ENCODE peak calls at places on chromosomes 5 and 9, in ten cellular contexts. One of them, this sample, is unnamed.

GRCh38 chr5:134784241-134784920 is 25.8 kb downstream of the DDX46 start:
- DNase-seq in stomach: no peak
- DNase-seq in endothelial cell of umbilical vein: peak; percentile 22
- DNase-seq in body of pancreas: no peak
- DNase-seq in Peyer's patch: no peak
- DNase-seq in HCT116: no peak
- DNase-seq in tibial nerve: no peak
- DNase-seq in IMR-90: peak; percentile 33
- DNase-seq in uterus: no peak
- DNase-seq in adrenal gland: no peak
- DNase-seq in this sample: no peak

GRCh38 chr5:139698461-139699146 is 50.5 kb downstream of the CXXC5 start:
- DNase-seq in IMR-90: peak; percentile 74
- DNase-seq in adrenal gland: peak; percentile 83
- DNase-seq in tibial nerve: peak; percentile 70
- DNase-seq in uterus: peak; percentile 88
- DNase-seq in HCT116: no peak
- DNase-seq in body of pancreas: peak; percentile 90
- DNase-seq in Peyer's patch: peak; percentile 72
- DNase-seq in stomach: peak; percentile 87
- DNase-seq in endothelial cell of umbilical vein: peak; percentile 76
- DNase-seq in this sample: peak; percentile 74

GRCh38 chr5:173234129-173234793 is 745 bp downstream of the NKX2-5 start:
- DNase-seq in body of pancreas: no peak
- DNase-seq in uterus: no peak
- DNase-seq in stomach: no peak
- DNase-seq in endothelial cell of umbilical vein: no peak
- DNase-seq in adrenal gland: no peak
- DNase-seq in Peyer's patch: no peak
- DNase-seq in HCT116: no peak
- DNase-seq in IMR-90: no peak
- DNase-seq in tibial nerve: no peak
- DNase-seq in this sample: no peak

GRCh38 chr5:180099733-180100611 is 28.4 kb upstream of the RNF130 start:
- DNase-seq in IMR-90: no peak
- DNase-seq in Peyer's patch: peak; percentile 41
- DNase-seq in body of pancreas: no peak
- DNase-seq in tibial nerve: no peak
- DNase-seq in uterus: no peak
- DNase-seq in endothelial cell of umbilical vein: no peak
- DNase-seq in HCT116: no peak
- DNase-seq in stomach: no peak
- DNase-seq in adrenal gland: no peak
- DNase-seq in this sample: no peak

GRCh38 chr9:37787059-37787458 is 2.2 kb upstream of the EXOSC3 start:
- DNase-seq in body of pancreas: no peak
- DNase-seq in tibial nerve: no peak
- DNase-seq in endothelial cell of umbilical vein: no peak
- DNase-seq in Peyer's patch: no peak
- DNase-seq in stomach: no peak
- DNase-seq in uterus: no peak
- DNase-seq in IMR-90: no peak
- DNase-seq in adrenal gland: no peak
- DNase-seq in HCT116: no peak
- DNase-seq in this sample: peak; percentile 29

GRCh38 chr9:111952559-111952958 is 55.9 kb downstream of the UGCG start:
- DNase-seq in IMR-90: peak; percentile 96
- DNase-seq in stomach: no peak
- DNase-seq in tibial nerve: no peak
- DNase-seq in body of pancreas: no peak
- DNase-seq in adrenal gland: no peak
- DNase-seq in Peyer's patch: no peak
- DNase-seq in uterus: no peak
- DNase-seq in endothelial cell of umbilical vein: peak; percentile 72
- DNase-seq in HCT116: no peak
- DNase-seq in this sample: no peak

GRCh38 chr9:95167998-95168397 is 149.5 kb downstream of the FANCC start:
- DNase-seq in uterus: peak; percentile 43
- DNase-seq in endothelial cell of umbilical vein: peak; percentile 82
- DNase-seq in tibial nerve: peak; percentile 88
- DNase-seq in Peyer's patch: peak; percentile 77
- DNase-seq in adrenal gland: peak; percentile 85
- DNase-seq in stomach: peak; percentile 60
- DNase-seq in HCT116: peak; percentile 61
- DNase-seq in IMR-90: peak; percentile 97
- DNase-seq in body of pancreas: peak; percentile 74
- DNase-seq in this sample: peak; percentile 53

GRCh38 chr5:176704817-176705216 is 57.5 kb downstream of the TSPAN17 start:
- DNase-seq in body of pancreas: no peak
- DNase-seq in tibial nerve: no peak
- DNase-seq in uterus: no peak
- DNase-seq in endothelial cell of umbilical vein: no peak
- DNase-seq in adrenal gland: no peak
- DNase-seq in HCT116: no peak
- DNase-seq in stomach: no peak
- DNase-seq in Peyer's patch: no peak
- DNase-seq in IMR-90: no peak
- DNase-seq in this sample: no peak

GRCh38 chr5:2224689-2225088 is 342.0 kb upstream of the IRX4 start:
- DNase-seq in endothelial cell of umbilical vein: no peak
- DNase-seq in IMR-90: no peak
- DNase-seq in uterus: no peak
- DNase-seq in stomach: no peak
- DNase-seq in HCT116: no peak
- DNase-seq in Peyer's patch: no peak
- DNase-seq in adrenal gland: no peak
- DNase-seq in tibial nerve: no peak
- DNase-seq in body of pancreas: no peak
- DNase-seq in this sample: no peak

GRCh38 chr5:157485811-157486739 is 26.1 kb downstream of the NIPAL4 start:
- DNase-seq in HCT116: no peak
- DNase-seq in Peyer's patch: peak; percentile 88
- DNase-seq in tibial nerve: no peak
- DNase-seq in adrenal gland: no peak
- DNase-seq in endothelial cell of umbilical vein: no peak
- DNase-seq in body of pancreas: no peak
- DNase-seq in stomach: no peak
- DNase-seq in uterus: no peak
- DNase-seq in IMR-90: no peak
- DNase-seq in this sample: no peak

GRCh38 chr5:149938272-149938671 is 6.3 kb downstream of the PDE6A start:
- DNase-seq in HCT116: no peak
- DNase-seq in endothelial cell of umbilical vein: peak; percentile 88
- DNase-seq in stomach: peak; percentile 40
- DNase-seq in IMR-90: peak; percentile 50
- DNase-seq in adrenal gland: peak; percentile 64
- DNase-seq in body of pancreas: peak; percentile 12
- DNase-seq in uterus: no peak
- DNase-seq in Peyer's patch: peak; percentile 71
- DNase-seq in tibial nerve: no peak
- DNase-seq in this sample: peak; percentile 60

GRCh38 chr5:169805937-169806700 is 169.0 kb downstream of the DOCK2 start:
- DNase-seq in IMR-90: no peak
- DNase-seq in HCT116: no peak
- DNase-seq in Peyer's patch: no peak
- DNase-seq in tibial nerve: no peak
- DNase-seq in body of pancreas: no peak
- DNase-seq in stomach: no peak
- DNase-seq in uterus: no peak
- DNase-seq in adrenal gland: no peak
- DNase-seq in endothelial cell of umbilical vein: no peak
- DNase-seq in this sample: no peak

GRCh38 chr5:17381926-17382325 is 116.1 kb upstream of the TAF11L2 start:
- DNase-seq in tibial nerve: peak; percentile 23
- DNase-seq in body of pancreas: peak; percentile 65
- DNase-seq in IMR-90: no peak
- DNase-seq in uterus: no peak
- DNase-seq in endothelial cell of umbilical vein: no peak
- DNase-seq in adrenal gland: peak; percentile 46
- DNase-seq in stomach: no peak
- DNase-seq in Peyer's patch: peak; percentile 49
- DNase-seq in HCT116: no peak
- DNase-seq in this sample: peak; percentile 17

GRCh38 chr5:56934325-56934724 is 17.6 kb downstream of the MIER3 start:
- DNase-seq in endothelial cell of umbilical vein: no peak
- DNase-seq in Peyer's patch: no peak
- DNase-seq in stomach: no peak
- DNase-seq in adrenal gland: no peak
- DNase-seq in uterus: no peak
- DNase-seq in tibial nerve: no peak
- DNase-seq in IMR-90: no peak
- DNase-seq in body of pancreas: no peak
- DNase-seq in HCT116: no peak
- DNase-seq in this sample: no peak

GRCh38 chr5:56941981-56942380 is 9.9 kb downstream of the MIER3 start:
- DNase-seq in HCT116: no peak
- DNase-seq in uterus: no peak
- DNase-seq in tibial nerve: no peak
- DNase-seq in adrenal gland: no peak
- DNase-seq in endothelial cell of umbilical vein: no peak
- DNase-seq in Peyer's patch: no peak
- DNase-seq in IMR-90: peak; percentile 55
- DNase-seq in body of pancreas: no peak
- DNase-seq in stomach: no peak
- DNase-seq in this sample: no peak

DNA sequence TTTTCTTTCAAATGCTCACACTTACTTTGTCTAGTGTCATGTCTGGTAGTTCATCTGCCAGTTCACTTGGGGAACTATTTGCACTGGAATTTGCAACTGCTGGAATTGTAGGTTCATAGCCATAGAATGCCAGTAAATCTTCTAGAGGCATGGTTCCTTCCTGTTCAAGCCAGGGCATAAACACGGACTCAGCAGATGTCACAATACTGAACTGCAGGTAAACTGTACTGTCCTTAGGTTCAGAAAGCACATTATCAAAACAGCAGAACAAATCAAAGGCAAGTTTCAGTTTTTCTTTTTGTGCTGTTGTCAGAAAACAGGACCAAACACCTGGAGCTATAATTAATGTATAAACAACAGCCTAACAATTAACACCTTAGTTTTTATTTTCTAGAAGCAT is 13.1 kb downstream of the MIER3 start:
- DNase-seq in uterus: no peak
- DNase-seq in IMR-90: no peak
- DNase-seq in endothelial cell of umbilical vein: no peak
- DNase-seq in HCT116: no peak
- DNase-seq in stomach: no peak
- DNase-seq in adrenal gland: no peak
- DNase-seq in body of pancreas: no peak
- DNase-seq in tibial nerve: no peak
- DNase-seq in Peyer's patch: no peak
- DNase-seq in this sample: no peak
- H3K9me3 ChIP-seq in uterus: no peaks in the 10 kb centered on the region
- H3K9me3 ChIP-seq in IMR-90: no peaks in the 10 kb centered on the region
- H3K9me3 ChIP-seq in endothelial cell of umbilical vein: no peaks in the 10 kb centered on the region
- H3K9me3 ChIP-seq in HCT116: no peaks in the 10 kb centered on the region
- H3K9me3 ChIP-seq in stomach: no peaks in the 10 kb centered on the region
- H3K9me3 ChIP-seq in adrenal gland: no peaks in the 10 kb centered on the region
- H3K9me3 ChIP-seq in body of pancreas: no peaks in the 10 kb centered on the region
- H3K9me3 ChIP-seq in tibial nerve: no peaks in the 10 kb centered on the region
- H3K9me3 ChIP-seq in Peyer's patch: no peaks in the 10 kb centered on the region
- H3K9me3 ChIP-seq in this sample: no peaks in the 10 kb centered on the region

GRCh38 chr5:120678279-120678678 is 214.2 kb downstream of the PRR16 start:
- DNase-seq in tibial nerve: no peak
- DNase-seq in endothelial cell of umbilical vein: no peak
- DNase-seq in stomach: no peak
- DNase-seq in adrenal gland: no peak
- DNase-seq in IMR-90: peak; percentile 74
- DNase-seq in Peyer's patch: no peak
- DNase-seq in body of pancreas: no peak
- DNase-seq in HCT116: no peak
- DNase-seq in uterus: no peak
- DNase-seq in this sample: no peak
- TF ChIP-seq CTCF in tibial nerve: no peak
- TF ChIP-seq CTCF in endothelial cell of umbilical vein: no peak
- TF ChIP-seq CTCF in stomach: no peak
- TF ChIP-seq CTCF in adrenal gland: no peak
- TF ChIP-seq CTCF in IMR-90: no peak
- TF ChIP-seq CTCF in Peyer's patch: no peak
- TF ChIP-seq CTCF in body of pancreas: no peak
- TF ChIP-seq CTCF in HCT116: no peak
- TF ChIP-seq CTCF in uterus: no peak
- TF ChIP-seq CTCF in this sample: no peak

DNA sequence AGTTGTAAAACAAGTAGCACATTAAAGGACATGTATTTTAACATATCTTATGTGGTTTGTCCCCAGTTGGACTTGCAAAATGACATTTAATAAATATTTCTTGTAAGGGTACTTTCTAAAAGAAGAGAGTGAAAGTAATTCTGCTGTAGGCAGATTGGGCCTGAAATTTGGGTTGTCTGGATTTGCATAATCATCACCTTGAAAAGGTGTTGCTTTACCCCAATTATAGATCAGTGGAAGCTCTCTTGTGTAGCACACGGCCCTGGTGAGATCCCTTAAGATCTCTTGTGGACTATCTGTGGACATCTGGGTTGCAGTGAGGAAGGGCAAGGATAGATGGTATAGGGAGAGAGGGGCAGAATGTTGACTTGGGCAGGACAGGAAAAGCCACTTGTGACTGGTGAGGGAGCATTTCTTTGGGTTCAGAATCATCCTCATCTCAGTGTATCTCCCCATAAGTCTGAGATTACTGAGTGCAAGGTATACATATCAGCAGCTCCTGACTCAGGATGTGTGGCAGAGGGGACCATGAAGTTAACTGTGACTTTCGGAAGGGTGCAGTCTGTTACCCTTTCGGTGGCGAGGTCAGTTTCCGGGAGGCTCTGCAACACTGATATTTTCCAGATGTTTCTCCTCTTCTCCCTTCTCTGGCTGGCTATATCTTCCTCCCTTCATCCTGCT is 2.0 kb upstream of the TNFAIP8 start:
- DNase-seq in stomach: no peak
- DNase-seq in IMR-90: no peak
- DNase-seq in adrenal gland: no peak
- DNase-seq in HCT116: no peak
- DNase-seq in endothelial cell of umbilical vein: no peak
- DNase-seq in Peyer's patch: peak; percentile 73
- DNase-seq in body of pancreas: no peak
- DNase-seq in uterus: no peak
- DNase-seq in tibial nerve: no peak
- DNase-seq in this sample: no peak
- TF ChIP-seq POLR2A in stomach: no peak
- TF ChIP-seq POLR2A in IMR-90: no peak
- TF ChIP-seq POLR2A in adrenal gland: no peak
- TF ChIP-seq POLR2A in HCT116: no peak
- TF ChIP-seq POLR2A in endothelial cell of umbilical vein: no peak
- TF ChIP-seq POLR2A in Peyer's patch: no peak
- TF ChIP-seq POLR2A in body of pancreas: no peak
- TF ChIP-seq POLR2A in uterus: no peak
- TF ChIP-seq POLR2A in tibial nerve: no peak
- TF ChIP-seq POLR2A in this sample: no peak

DNA sequence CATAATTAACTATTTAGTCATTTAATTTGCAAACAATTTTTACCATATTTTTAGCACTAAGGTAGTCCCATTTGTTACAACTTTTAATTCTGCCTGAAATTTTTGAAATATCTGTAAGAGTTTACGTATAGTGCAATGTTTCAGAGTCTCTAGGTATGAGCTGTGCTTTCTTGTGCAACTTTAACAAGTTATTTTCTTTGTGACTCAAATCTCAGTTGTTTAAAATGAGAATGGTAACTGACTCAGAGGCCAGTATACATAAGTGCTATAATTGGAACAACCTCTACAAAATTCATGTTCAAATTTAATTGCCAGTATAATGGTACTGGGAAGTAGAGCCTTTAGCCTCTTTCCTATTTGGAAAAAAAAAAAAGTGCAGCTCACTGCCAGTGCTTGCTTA is 14.2 kb upstream of the ZNF883 start:
- DNase-seq in IMR-90: peak; percentile 52
- DNase-seq in endothelial cell of umbilical vein: no peak
- DNase-seq in HCT116: no peak
- DNase-seq in body of pancreas: no peak
- DNase-seq in stomach: no peak
- DNase-seq in tibial nerve: no peak
- DNase-seq in adrenal gland: no peak
- DNase-seq in Peyer's patch: no peak
- DNase-seq in uterus: no peak
- DNase-seq in this sample: no peak
- H3K9me3 ChIP-seq in IMR-90: peaks cover 22% of the 10 kb centered on the region
- H3K9me3 ChIP-seq in endothelial cell of umbilical vein: no peaks in the 10 kb centered on the region
- H3K9me3 ChIP-seq in HCT116: peaks cover 3% of the 10 kb centered on the region
- H3K9me3 ChIP-seq in body of pancreas: no peaks in the 10 kb centered on the region
- H3K9me3 ChIP-seq in stomach: peaks cover 68% of the 10 kb centered on the region
- H3K9me3 ChIP-seq in tibial nerve: peaks cover 35% of the 10 kb centered on the region
- H3K9me3 ChIP-seq in adrenal gland: no peaks in the 10 kb centered on the region
- H3K9me3 ChIP-seq in Peyer's patch: no peaks in the 10 kb centered on the region
- H3K9me3 ChIP-seq in uterus: no peaks in the 10 kb centered on the region
- H3K9me3 ChIP-seq in this sample: no peaks in the 10 kb centered on the region

This sample was measured in testis.